ENCODE peak calls at places on chromosomes 6 and 20, in four cellular contexts. One of them, this sample, is unnamed.

GRCh38 chr20:1934578-1935573 is 39.7 kb downstream of the SIRPA start:
- DNase-seq in SK-N-SH: peak; percentile 60
- DNase-seq in HepG2: no peak
- DNase-seq in GM12878: no peak
- DNase-seq in this sample: no peak

GRCh38 chr6:169452117-169452868 is 198.6 kb upstream of the THBS2 start:
- DNase-seq in SK-N-SH: peak; percentile 57
- DNase-seq in HepG2: no peak
- DNase-seq in GM12878: no peak
- DNase-seq in this sample: no peak

GRCh38 chr20:15911557-15911956 is 661.7 kb downstream of the KIF16B start:
- DNase-seq in SK-N-SH: no peak
- DNase-seq in HepG2: no peak
- DNase-seq in GM12878: no peak
- DNase-seq in this sample: no peak

GRCh38 chr6:127824061-127824460 is 76.8 kb downstream of the THEMIS start:
- DNase-seq in SK-N-SH: no peak
- DNase-seq in HepG2: no peak
- DNase-seq in GM12878: no peak
- DNase-seq in this sample: no peak

GRCh38 chr6:32529697-32530429 is at the start of gene HLA-DRB5:
- DNase-seq in SK-N-SH: no peak
- DNase-seq in HepG2: no peak
- DNase-seq in GM12878: peak; percentile 58
- DNase-seq in this sample: no peak

GRCh38 chr6:87660226-87660886 is 41.7 kb downstream of the AKIRIN2 start:
- DNase-seq in SK-N-SH: no peak
- DNase-seq in HepG2: no peak
- DNase-seq in GM12878: no peak
- DNase-seq in this sample: no peak

GRCh38 chr6:5497896-5498578 is 236.7 kb downstream of the FARS2 start:
- DNase-seq in SK-N-SH: peak; percentile 10
- DNase-seq in HepG2: no peak
- DNase-seq in GM12878: no peak
- DNase-seq in this sample: no peak

GRCh38 chr20:47455133-47456040 is 46.3 kb upstream of the NCOA3 start:
- DNase-seq in SK-N-SH: no peak
- DNase-seq in HepG2: peak; percentile 100
- DNase-seq in GM12878: no peak
- DNase-seq in this sample: no peak

GRCh38 chr6:94300424-94301144 is 881.2 kb upstream of the EPHA7 start:
- DNase-seq in SK-N-SH: no peak
- DNase-seq in HepG2: no peak
- DNase-seq in GM12878: no peak
- DNase-seq in this sample: no peak

GRCh38 chr20:48679603-48680002 is 148.2 kb downstream of the PREX1 start:
- DNase-seq in SK-N-SH: no peak
- DNase-seq in HepG2: no peak
- DNase-seq in GM12878: no peak
- DNase-seq in this sample: no peak

GRCh38 chr6:117771403-117771802 is 96.1 kb downstream of the NUS1 start:
- DNase-seq in SK-N-SH: no peak
- DNase-seq in HepG2: no peak
- DNase-seq in GM12878: peak; percentile 90
- DNase-seq in this sample: no peak

GRCh38 chr6:125232466-125232865 is 69.3 kb downstream of the HDDC2 start:
- DNase-seq in SK-N-SH: no peak
- DNase-seq in HepG2: no peak
- DNase-seq in GM12878: no peak
- DNase-seq in this sample: no peak

GRCh38 chr6:151179321-151179720 is 60.4 kb upstream of the AKAP12 start:
- DNase-seq in SK-N-SH: no peak
- DNase-seq in HepG2: no peak
- DNase-seq in GM12878: no peak
- DNase-seq in this sample: no peak

DNA sequence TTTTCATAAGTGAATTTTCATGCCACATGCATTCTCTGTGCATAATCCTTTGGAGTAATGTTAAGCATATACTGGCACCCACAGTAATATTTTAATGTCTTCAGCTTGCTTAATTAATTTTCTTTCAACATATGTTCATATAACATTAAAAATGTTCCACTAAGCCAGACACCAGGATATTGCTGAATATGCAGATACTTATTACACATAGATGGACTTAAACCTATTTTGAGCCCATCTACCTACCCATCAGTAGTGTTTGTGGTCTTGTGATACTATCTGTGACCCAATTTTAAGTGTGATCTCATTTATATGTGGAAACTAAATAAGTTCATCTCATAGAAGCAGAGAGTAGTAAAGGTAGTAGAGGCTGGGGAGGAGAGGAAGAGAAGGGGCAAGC is 379.5 kb upstream of the JAG1 start:
- DNase-seq in SK-N-SH: no peak
- DNase-seq in HepG2: no peak
- DNase-seq in GM12878: no peak
- DNase-seq in this sample: no peak
- TF ChIP-seq TCF12 in SK-N-SH: no peak
- TF ChIP-seq TCF12 in HepG2: no peak
- TF ChIP-seq TCF12 in GM12878: no peak
- TF ChIP-seq TCF12 in this sample: no peak

DNA sequence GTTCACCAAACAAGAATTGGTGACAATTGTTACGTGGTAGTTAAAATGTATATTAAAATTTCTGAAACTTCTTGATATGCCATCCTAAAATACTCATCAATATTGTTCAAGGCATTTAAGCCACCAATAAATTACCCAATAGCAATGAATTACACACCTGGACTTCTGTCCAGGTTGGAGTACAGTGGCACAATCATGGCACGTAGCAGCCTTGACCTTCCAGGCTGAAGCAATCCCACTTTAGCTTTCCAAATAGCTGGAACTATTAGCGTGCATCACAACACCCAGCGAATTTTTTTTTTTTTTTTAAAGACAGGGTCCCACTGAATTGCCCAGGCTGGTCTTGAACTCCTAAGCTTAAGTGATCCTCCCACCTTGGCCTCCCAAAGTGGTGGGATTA is 17.2 kb downstream of the SRPK1 start:
- DNase-seq in SK-N-SH: no peak
- DNase-seq in HepG2: no peak
- DNase-seq in GM12878: no peak
- DNase-seq in this sample: no peak
- TF ChIP-seq RAD21 in SK-N-SH: no peak
- TF ChIP-seq RAD21 in HepG2: no peak
- TF ChIP-seq RAD21 in GM12878: no peak
- TF ChIP-seq RAD21 in this sample: no peak

GRCh38 chr20:56829788-56830385 is 200.8 kb downstream of the TFAP2C start:
- DNase-seq in SK-N-SH: no peak
- DNase-seq in HepG2: peak; percentile 32
- DNase-seq in GM12878: no peak
- DNase-seq in this sample: no peak

GRCh38 chr20:56827763-56828162 is 198.7 kb downstream of the TFAP2C start:
- DNase-seq in SK-N-SH: no peak
- DNase-seq in HepG2: no peak
- DNase-seq in GM12878: no peak
- DNase-seq in this sample: no peak

GRCh38 chr20:56833427-56833826 is 204.3 kb downstream of the TFAP2C start:
- DNase-seq in SK-N-SH: no peak
- DNase-seq in HepG2: no peak
- DNase-seq in GM12878: no peak
- DNase-seq in this sample: no peak

GRCh38 chr20:56828402-56828801 is 199.3 kb downstream of the TFAP2C start:
- DNase-seq in SK-N-SH: no peak
- DNase-seq in HepG2: no peak
- DNase-seq in GM12878: no peak
- DNase-seq in this sample: no peak

GRCh38 chr20:56831795-56832194 is 202.7 kb downstream of the TFAP2C start:
- DNase-seq in SK-N-SH: no peak
- DNase-seq in HepG2: no peak
- DNase-seq in GM12878: no peak
- DNase-seq in this sample: no peak
- TF ChIP-seq TCF12 in SK-N-SH: no peak
- TF ChIP-seq TCF12 in HepG2: no peak
- TF ChIP-seq TCF12 in GM12878: no peak
- TF ChIP-seq TCF12 in this sample: no peak

GRCh38 chr6:159726196-159726917 is 949 bp upstream of the WTAP start:
- DNase-seq in SK-N-SH: no peak
- DNase-seq in HepG2: no peak
- DNase-seq in GM12878: no peak
- DNase-seq in this sample: no peak
- TF ChIP-seq RAD21 in SK-N-SH: no peak
- TF ChIP-seq RAD21 in HepG2: no peak
- TF ChIP-seq RAD21 in GM12878: no peak
- TF ChIP-seq RAD21 in this sample: no peak

GRCh38 chr6:109772961-109773431 is 81.9 kb downstream of the FIG4 start:
- DNase-seq in SK-N-SH: no peak
- DNase-seq in HepG2: no peak
- DNase-seq in GM12878: no peak
- DNase-seq in this sample: no peak
- TF ChIP-seq TCF12 in SK-N-SH: no peak
- TF ChIP-seq TCF12 in HepG2: no peak
- TF ChIP-seq TCF12 in GM12878: no peak
- TF ChIP-seq TCF12 in this sample: no peak

DNA sequence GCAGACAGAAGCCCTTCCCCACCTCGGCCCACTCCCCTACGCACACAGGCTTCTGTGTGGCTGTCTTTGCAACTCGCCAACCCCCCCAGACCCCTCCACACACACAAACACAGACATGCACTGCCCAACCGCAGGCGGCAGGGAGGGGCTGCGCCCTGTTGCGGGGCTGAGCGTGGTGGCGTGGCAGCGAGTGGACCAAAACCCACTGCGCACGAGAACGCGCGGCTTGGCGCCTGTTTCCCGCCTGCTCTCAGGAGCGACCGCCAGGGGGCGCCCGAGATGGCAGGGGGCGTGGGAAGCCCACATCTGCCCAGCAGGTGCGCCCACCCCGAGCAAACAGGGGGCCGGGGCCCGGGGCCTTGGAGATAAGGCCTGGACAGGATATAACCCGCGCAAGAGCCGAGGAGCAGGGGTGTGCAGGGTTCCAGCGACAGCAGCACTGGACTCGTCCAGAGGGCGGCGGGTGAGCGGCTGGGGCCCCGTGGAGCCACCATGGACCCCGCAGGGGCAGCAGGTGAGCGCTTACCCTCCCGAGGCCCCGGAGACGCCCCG is at the start of gene RBPJL:
- DNase-seq in SK-N-SH: peak; percentile 90
- DNase-seq in HepG2: no peak
- DNase-seq in GM12878: no peak
- DNase-seq in this sample: peak; percentile 91
- TF ChIP-seq RAD21 in SK-N-SH: no peak
- TF ChIP-seq RAD21 in HepG2: peak; percentile 57
- TF ChIP-seq RAD21 in GM12878: peak; percentile 22
- TF ChIP-seq RAD21 in this sample: peak; percentile 39

GRCh38 chr6:35027807-35028206 is 113.3 kb downstream of the TCP11 start:
- DNase-seq in SK-N-SH: no peak
- DNase-seq in HepG2: no peak
- DNase-seq in GM12878: no peak
- DNase-seq in this sample: no peak
- TF ChIP-seq TCF12 in SK-N-SH: no peak
- TF ChIP-seq TCF12 in HepG2: no peak
- TF ChIP-seq TCF12 in GM12878: no peak
- TF ChIP-seq TCF12 in this sample: no peak

GRCh38 chr6:20427856-20428255 is 26.2 kb downstream of the E2F3 start:
- DNase-seq in SK-N-SH: no peak
- DNase-seq in HepG2: peak; percentile 32
- DNase-seq in GM12878: peak; percentile 73
- DNase-seq in this sample: no peak
- TF ChIP-seq RAD21 in SK-N-SH: no peak
- TF ChIP-seq RAD21 in HepG2: no peak
- TF ChIP-seq RAD21 in GM12878: no peak
- TF ChIP-seq RAD21 in this sample: no peak

GRCh38 chr20:25059866-25060465 is 2.0 kb upstream of the ACSS1 start:
- DNase-seq in SK-N-SH: no peak
- DNase-seq in HepG2: no peak
- DNase-seq in GM12878: no peak
- DNase-seq in this sample: no peak

GRCh38 chr20:25057234-25058050 is 497 bp downstream of the ACSS1 start:
- DNase-seq in SK-N-SH: peak; percentile 79
- DNase-seq in HepG2: no peak
- DNase-seq in GM12878: no peak
- DNase-seq in this sample: peak; percentile 70

GRCh38 chr20:25059487-25059820 is 1.5 kb upstream of the ACSS1 start:
- DNase-seq in SK-N-SH: no peak
- DNase-seq in HepG2: no peak
- DNase-seq in GM12878: no peak
- DNase-seq in this sample: no peak

GRCh38 chr20:25058051-25058796 is at the start of gene ACSS1:
- DNase-seq in SK-N-SH: peak; percentile 63
- DNase-seq in HepG2: no peak
- DNase-seq in GM12878: peak; percentile 62
- DNase-seq in this sample: no peak

GRCh38 chr20:25058797-25059486 is 1.0 kb upstream of the ACSS1 start:
- DNase-seq in SK-N-SH: peak; percentile 49
- DNase-seq in HepG2: peak; percentile 44
- DNase-seq in GM12878: no peak
- DNase-seq in this sample: no peak
- TF ChIP-seq TCF12 in SK-N-SH: no peak
- TF ChIP-seq TCF12 in HepG2: no peak
- TF ChIP-seq TCF12 in GM12878: no peak
- TF ChIP-seq TCF12 in this sample: no peak

This sample was measured in H1.